ENCODE peak calls at places on chromosomes 11 and 22, in four cellular contexts. I is K562, T is GM12891, M is GM12878. O is an unnamed sample.

GRCh38 chr22:23632178-23632577 is at the start of gene DRICH1:
- DNase-seq in I (no peak), T (no peak), M (no peak), O (no peak)

GRCh38 chr11:29616611-29617010 is 400.2 kb downstream of the KCNA4 start:
- DNase-seq in I (no peak), T (no peak), M (no peak), O (no peak)

GRCh38 chr22:37186228-37186996 is 1.6 kb downstream of the C1QTNF6 start:
- DNase-seq in I (peak; percentile 72), T (peak; percentile 71), M (peak; percentile 55), O (peak; percentile 38)

GRCh38 chr11:120413480-120413879 is 77.3 kb downstream of the ARHGEF12 start:
- DNase-seq in I (no peak), T (no peak), M (no peak), O (no peak)

GRCh38 chr11:116792869-116793475 is 1.3 kb upstream of the APOA5 start:
- DNase-seq in I (no peak), T (no peak), M (no peak), O (no peak)

GRCh38 chr11:113274708-113275582 is 39.4 kb upstream of the TTC12 start:
- DNase-seq in I (peak; percentile 14), T (no peak), M (no peak), O (no peak)

GRCh38 chr22:20808844-20809243 is 34.9 kb downstream of the SERPIND1 start:
- DNase-seq in I (no peak), T (no peak), M (no peak), O (no peak)

GRCh38 chr22:20494978-20495860 is at the start of gene KLHL22:
- DNase-seq in I (no peak), T (peak; percentile 57), M (no peak), O (no peak)

GRCh38 chr22:22196833-22197477 is 47.6 kb upstream of the VPREB1 start:
- DNase-seq in I (no peak), T (no peak), M (no peak), O (no peak)

GRCh38 chr11:7632211-7632610 is 41.1 kb downstream of the CYB5R2 start:
- DNase-seq in I (no peak), T (no peak), M (no peak), O (no peak)

GRCh38 chr11:112615238-112615637 is 346.0 kb upstream of the NCAM1 start:
- DNase-seq in I (no peak), T (no peak), M (no peak), O (no peak)

GRCh38 chr11:133947298-133947905 is 9.4 kb downstream of the IGSF9B start:
- DNase-seq in I (peak; percentile 10), T (no peak), M (no peak), O (no peak)

GRCh38 chr11:111967651-111968050 is 30.5 kb downstream of the DIXDC1 start:
- DNase-seq in I (no peak), T (no peak), M (no peak), O (no peak)

GRCh38 chr11:26231252-26231661 is 100.7 kb upstream of the ANO3 start:
- DNase-seq in I (no peak), T (no peak), M (no peak), O (no peak)

GRCh38 chr22:32958021-32958420 is 100.2 kb downstream of the SYN3 start:
- DNase-seq in I (no peak), T (no peak), M (no peak), O (no peak)

GRCh38 chr11:34438529-34439507 is at the start of gene CAT:
- DNase-seq in I (peak; percentile 99), T (peak; percentile 91), M (peak; percentile 93), O (peak; percentile 99)

GRCh38 chr22:43482310-43482625 is 70.5 kb downstream of the MPPED1 start:
- DNase-seq in I (no peak), T (no peak), M (no peak), O (no peak)

GRCh38 chr11:67369801-67370284 is 3.6 kb downstream of the CLCF1 start:
- DNase-seq in I (no peak), T (no peak), M (no peak), O (no peak)

GRCh38 chr11:27022659-27023251 is 17.9 kb upstream of the BBOX1 start:
- DNase-seq in I (no peak), T (no peak), M (no peak), O (no peak)

GRCh38 chr11:64675417-64676252 is 47.4 kb downstream of the NRXN2 start:
- DNase-seq in I (no peak), T (no peak), M (no peak), O (no peak)

GRCh38 chr22:35361001-35361551 is 19.8 kb upstream of the HMOX1 start:
- DNase-seq in I (no peak), T (no peak), M (no peak), O (no peak)

GRCh38 chr11:119474682-119475596 is 52.0 kb upstream of the THY1 start:
- DNase-seq in I (peak; percentile 80), T (no peak), M (no peak), O (peak; percentile 60)

GRCh38 chr22:27473533-27473932 is 328.0 kb downstream of the MN1 start:
- DNase-seq in I (no peak), T (no peak), M (no peak), O (no peak)

GRCh38 chr11:70029831-70030811 is 48.0 kb upstream of the ANO1 start:
- DNase-seq in I (no peak), T (no peak), M (no peak), O (no peak)

GRCh38 chr11:67248653-67249052 is 17.6 kb upstream of the GRK2 start:
- DNase-seq in I (no peak), T (no peak), M (no peak), O (no peak)

GRCh38 chr11:118605116-118605867 is 2.1 kb upstream of the PHLDB1 start:
- DNase-seq in I (peak; percentile 86), T (no peak), M (no peak), O (no peak)

GRCh38 chr11:94746721-94747120 is 21.4 kb upstream of the AMOTL1 start:
- DNase-seq in I (no peak), T (no peak), M (no peak), O (no peak)

GRCh38 chr11:69541001-69541285 is 59.5 kb downstream of the LINC01488 start:
- DNase-seq in I (no peak), T (no peak), M (no peak), O (no peak)

GRCh38 chr11:15006139-15006759 is 34.1 kb upstream of the CALCA start:
- DNase-seq in I (peak; percentile 59), T (no peak), M (peak; percentile 0), O (peak; percentile 15)

GRCh38 chr11:131889146-131889577 is 518.7 kb downstream of the NTM start:
- DNase-seq in I (no peak), T (no peak), M (peak; percentile 66), O (no peak)

GRCh38 chr22:36910461-36910860 is 3.0 kb upstream of the CSF2RB start:
- DNase-seq in I (no peak), T (no peak), M (no peak), O (no peak)

GRCh38 chr22:37844904-37845334 is 785 bp upstream of the ANKRD54 start:
- DNase-seq in I (no peak), T (no peak), M (no peak), O (no peak)

GRCh38 chr11:2798951-2799761 is 86.4 kb downstream of the CDKN1C start:
- DNase-seq in I (no peak), T (no peak), M (no peak), O (no peak)

GRCh38 chr11:77193167-77193566 is 65.1 kb downstream of the MYO7A start:
- DNase-seq in I (no peak), T (no peak), M (no peak), O (no peak)

GRCh38 chr11:77190331-77191075 is 62.5 kb downstream of the MYO7A start:
- DNase-seq in I (no peak), T (no peak), M (no peak), O (no peak)

GRCh38 chr11:77191429-77191822 is 63.4 kb downstream of the MYO7A start:
- DNase-seq in I (peak; percentile 42), T (no peak), M (no peak), O (no peak)

GRCh38 chr11:77193915-77194830 is 66.1 kb downstream of the MYO7A start:
- DNase-seq in I (no peak), T (no peak), M (no peak), O (peak; percentile 45)

GRCh38 chr11:77191823-77192495 is 63.9 kb downstream of the MYO7A start:
- DNase-seq in I (peak; percentile 79), T (peak; percentile 70), M (no peak), O (no peak)
- TF ChIP-seq SPI1 in I (no peak), T (no peak), M (no peak), O (no peak)

GRCh38 chr22:30390974-30391691 is 3.9 kb upstream of the RNF215 start:
- DNase-seq in I (peak; percentile 88), T (peak; percentile 72), M (peak; percentile 51), O (peak; percentile 78)

GRCh38 chr22:30396871-30397655 is at the start of gene SEC14L2:
- DNase-seq in I (no peak), T (no peak), M (no peak), O (no peak)

GRCh38 chr22:30393885-30394284 is 2.9 kb upstream of the SEC14L2 start:
- DNase-seq in I (no peak), T (no peak), M (no peak), O (no peak)

GRCh38 chr22:30393322-30393680 is 3.5 kb upstream of the SEC14L2 start:
- DNase-seq in I (no peak), T (no peak), M (no peak), O (no peak)

DNA sequence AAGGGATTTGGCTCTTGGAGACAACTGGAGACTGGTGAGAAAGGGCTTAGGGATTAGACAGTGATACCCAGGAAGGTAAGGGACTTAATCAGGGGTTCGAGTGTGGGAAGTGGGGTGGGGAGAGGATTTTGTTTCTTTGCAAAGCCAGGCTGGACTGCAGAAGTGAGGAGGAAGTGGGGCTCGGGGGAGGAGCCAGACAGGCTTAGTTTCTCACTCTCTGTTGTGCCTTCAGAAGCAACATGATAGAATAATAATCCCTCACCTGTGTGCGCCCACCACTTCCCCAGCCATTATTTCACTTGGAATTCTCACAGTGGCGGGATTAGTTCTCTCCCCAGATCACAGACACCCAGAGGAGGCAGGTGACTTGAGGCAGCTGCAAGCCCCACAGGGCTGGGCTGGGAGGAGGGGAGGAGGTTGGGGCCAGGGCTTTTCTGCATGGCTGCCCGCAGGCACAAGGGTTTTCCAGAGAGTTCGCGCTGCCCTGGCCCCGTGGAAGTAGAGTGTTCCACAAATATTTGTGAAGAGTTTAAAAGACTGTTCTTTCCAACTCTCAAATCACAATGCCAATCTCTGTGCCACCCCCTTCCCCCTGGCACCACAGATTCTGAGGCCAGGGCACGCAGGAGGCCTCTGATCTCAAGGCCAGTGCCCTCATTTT is 4.0 kb upstream of the SEC14L2 start:
- DNase-seq in I (no peak), T (no peak), M (no peak), O (no peak)
- TF ChIP-seq SPI1 in I (no peak), T (peak; percentile 80), M (peak; percentile 74), O (peak; percentile 79)

GRCh38 chr11:9941991-9942390 is 278.1 kb downstream of the SWAP70 start:
- DNase-seq in I (no peak), T (no peak), M (no peak), O (no peak)

GRCh38 chr11:9947231-9947864 is 283.5 kb downstream of the SWAP70 start:
- DNase-seq in I (no peak), T (no peak), M (no peak), O (no peak)

GRCh38 chr11:9943346-9944110 is 279.7 kb downstream of the SWAP70 start:
- DNase-seq in I (no peak), T (no peak), M (no peak), O (no peak)
- TF ChIP-seq SPI1 in I (no peak), T (no peak), M (no peak), O (no peak)

DNA sequence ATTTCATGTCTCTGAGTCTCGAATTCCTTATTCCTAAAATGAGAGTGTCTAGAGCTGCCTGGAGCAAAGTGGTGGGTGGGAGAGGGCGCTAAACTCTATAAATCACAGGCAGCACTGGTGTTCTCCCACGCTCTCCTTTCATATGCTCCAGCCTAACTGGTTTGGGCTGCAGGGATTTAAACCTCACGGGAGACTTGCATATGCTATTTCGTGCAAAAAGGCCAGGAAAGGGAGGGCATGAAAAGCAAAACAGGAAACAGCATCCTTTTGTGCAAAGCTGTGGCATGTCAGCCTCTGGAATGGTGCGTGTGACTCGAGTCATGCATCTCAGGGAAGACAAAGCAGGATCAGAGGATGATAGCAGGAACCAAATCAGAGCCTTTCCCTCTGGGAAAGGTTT is 46.5 kb upstream of the YWHAH start:
- DNase-seq in I (no peak), T (no peak), M (no peak), O (no peak)
- TF ChIP-seq SPI1 in I (no peak), T (no peak), M (no peak), O (no peak)